ENCODE peak calls at places on chromosomes 3 and 15, in five cellular contexts. One of them, this sample, is unnamed.

GRCh38 chr3:186514296-186515002 is 29.7 kb downstream of the CRYGS start:
- DNase-seq in progenitor cell of endocrine pancreas: no peak
- DNase-seq in glomerular endothelial cell: no peak
- DNase-seq in colonic mucosa: no peak
- DNase-seq in cardiac fibroblast: peak
- DNase-seq in this sample: no peak

GRCh38 chr3:127655641-127656040 is 17.1 kb upstream of the ABTB1 start:
- DNase-seq in progenitor cell of endocrine pancreas: no peak
- DNase-seq in glomerular endothelial cell: no peak
- DNase-seq in colonic mucosa: no peak
- DNase-seq in cardiac fibroblast: peak
- DNase-seq in this sample: peak

GRCh38 chr3:111519193-111519592 is 22.8 kb upstream of the CD96 start:
- DNase-seq in progenitor cell of endocrine pancreas: no peak
- DNase-seq in glomerular endothelial cell: no peak
- DNase-seq in colonic mucosa: no peak
- DNase-seq in cardiac fibroblast: no peak
- DNase-seq in this sample: no peak

GRCh38 chr15:43299884-43300283 is 30.5 kb downstream of the LCMT2 start:
- DNase-seq in progenitor cell of endocrine pancreas: no peak
- DNase-seq in glomerular endothelial cell: no peak
- DNase-seq in colonic mucosa: no peak
- DNase-seq in cardiac fibroblast: no peak
- DNase-seq in this sample: no peak

GRCh38 chr3:123298903-123299302 is 97.2 kb downstream of the SEC22A start:
- DNase-seq in progenitor cell of endocrine pancreas: no peak
- DNase-seq in glomerular endothelial cell: no peak
- DNase-seq in colonic mucosa: no peak
- DNase-seq in cardiac fibroblast: peak
- DNase-seq in this sample: no peak

GRCh38 chr3:45978348-45978747 is 17.3 kb downstream of the FYCO1 start:
- DNase-seq in progenitor cell of endocrine pancreas: no peak
- DNase-seq in glomerular endothelial cell: no peak
- DNase-seq in colonic mucosa: peak
- DNase-seq in cardiac fibroblast: no peak
- DNase-seq in this sample: no peak

GRCh38 chr3:37559461-37559860 is 302.2 kb upstream of the CTDSPL start:
- DNase-seq in progenitor cell of endocrine pancreas: no peak
- DNase-seq in glomerular endothelial cell: no peak
- DNase-seq in colonic mucosa: no peak
- DNase-seq in cardiac fibroblast: peak
- DNase-seq in this sample: no peak

GRCh38 chr15:31480356-31481058 is 153.9 kb downstream of the KLF13 start:
- DNase-seq in progenitor cell of endocrine pancreas: no peak
- DNase-seq in glomerular endothelial cell: no peak
- DNase-seq in colonic mucosa: no peak
- DNase-seq in cardiac fibroblast: no peak
- DNase-seq in this sample: no peak

GRCh38 chr3:154018100-154018696 is 103.0 kb upstream of the ARHGEF26 start:
- DNase-seq in progenitor cell of endocrine pancreas: peak
- DNase-seq in glomerular endothelial cell: no peak
- DNase-seq in colonic mucosa: peak
- DNase-seq in cardiac fibroblast: peak
- DNase-seq in this sample: peak

GRCh38 chr3:66220066-66220465 is 735 bp upstream of the SLC25A26 start:
- DNase-seq in progenitor cell of endocrine pancreas: no peak
- DNase-seq in glomerular endothelial cell: no peak
- DNase-seq in colonic mucosa: no peak
- DNase-seq in cardiac fibroblast: no peak
- DNase-seq in this sample: no peak

GRCh38 chr15:60994842-60995495 is 234.1 kb downstream of the RORA start:
- DNase-seq in progenitor cell of endocrine pancreas: no peak
- DNase-seq in glomerular endothelial cell: no peak
- DNase-seq in colonic mucosa: peak
- DNase-seq in cardiac fibroblast: no peak
- DNase-seq in this sample: no peak

GRCh38 chr15:65761210-65761926 is 30.7 kb downstream of the DENND4A start:
- DNase-seq in progenitor cell of endocrine pancreas: no peak
- DNase-seq in glomerular endothelial cell: no peak
- DNase-seq in colonic mucosa: no peak
- DNase-seq in cardiac fibroblast: no peak
- DNase-seq in this sample: no peak

GRCh38 chr3:191280111-191280510 is 49.1 kb upstream of the CCDC50 start:
- DNase-seq in progenitor cell of endocrine pancreas: no peak
- DNase-seq in glomerular endothelial cell: no peak
- DNase-seq in colonic mucosa: no peak
- DNase-seq in cardiac fibroblast: no peak
- DNase-seq in this sample: no peak

GRCh38 chr15:42133892-42134502 is 22.4 kb downstream of the PLA2G4F start:
- DNase-seq in progenitor cell of endocrine pancreas: no peak
- DNase-seq in glomerular endothelial cell: no peak
- DNase-seq in colonic mucosa: peak
- DNase-seq in cardiac fibroblast: peak
- DNase-seq in this sample: peak

GRCh38 chr3:58608648-58609047 is 31.5 kb upstream of the FAM107A start:
- DNase-seq in progenitor cell of endocrine pancreas: no peak
- DNase-seq in glomerular endothelial cell: no peak
- DNase-seq in colonic mucosa: no peak
- DNase-seq in cardiac fibroblast: no peak
- DNase-seq in this sample: peak